ENCODE peak calls at places on chromosomes 16 and 17, in five cellular contexts. One of them, this sample, is unnamed.

GRCh38 chr17:10285896-10286295 is 86.9 kb downstream of the MYH13 start:
- DNase-seq in GM19239: no peak
- DNase-seq in MV-4-11: no peak
- DNase-seq in cardiac muscle cell: no peak
- DNase-seq in mammary epithelial cell: no peak
- DNase-seq in this sample: no peak

GRCh38 chr17:51355314-51356083 is 95.2 kb downstream of the UTP18 start:
- DNase-seq in GM19239: no peak
- DNase-seq in MV-4-11: peak; percentile 86
- DNase-seq in cardiac muscle cell: no peak
- DNase-seq in mammary epithelial cell: no peak
- DNase-seq in this sample: no peak

GRCh38 chr17:73657473-73658116 is 13.3 kb upstream of the SDK2 start:
- DNase-seq in GM19239: no peak
- DNase-seq in MV-4-11: peak; percentile 39
- DNase-seq in cardiac muscle cell: peak; percentile 76
- DNase-seq in mammary epithelial cell: peak; percentile 34
- DNase-seq in this sample: peak; percentile 32

GRCh38 chr17:34242553-34242952 is 12.5 kb upstream of the CCL2 start:
- DNase-seq in GM19239: no peak
- DNase-seq in MV-4-11: peak; percentile 99
- DNase-seq in cardiac muscle cell: no peak
- DNase-seq in mammary epithelial cell: no peak
- DNase-seq in this sample: no peak

GRCh38 chr16:56988161-56988947 is 1.0 kb upstream of the NLRC5 start:
- DNase-seq in GM19239: no peak
- DNase-seq in MV-4-11: no peak
- DNase-seq in cardiac muscle cell: no peak
- DNase-seq in mammary epithelial cell: no peak
- DNase-seq in this sample: no peak

GRCh38 chr16:87311387-87311786 is 5.8 kb downstream of the C16orf95 start:
- DNase-seq in GM19239: no peak
- DNase-seq in MV-4-11: no peak
- DNase-seq in cardiac muscle cell: no peak
- DNase-seq in mammary epithelial cell: no peak
- DNase-seq in this sample: no peak

GRCh38 chr17:46201491-46201890 is 8.3 kb upstream of the KANSL1 start:
- DNase-seq in GM19239: no peak
- DNase-seq in MV-4-11: no peak
- DNase-seq in cardiac muscle cell: no peak
- DNase-seq in mammary epithelial cell: no peak
- DNase-seq in this sample: no peak

GRCh38 chr16:58733248-58733670 is 857 bp downstream of the GOT2 start:
- DNase-seq in GM19239: no peak
- DNase-seq in MV-4-11: no peak
- DNase-seq in cardiac muscle cell: no peak
- DNase-seq in mammary epithelial cell: no peak
- DNase-seq in this sample: peak; percentile 25

GRCh38 chr16:29974291-29975133 is 844 bp downstream of the TAOK2 start:
- DNase-seq in GM19239: no peak
- DNase-seq in MV-4-11: no peak
- DNase-seq in cardiac muscle cell: peak; percentile 30
- DNase-seq in mammary epithelial cell: no peak
- DNase-seq in this sample: no peak

GRCh38 chr16:6728381-6728780 is 604.3 kb upstream of the RBFOX1 start:
- DNase-seq in GM19239: no peak
- DNase-seq in MV-4-11: no peak
- DNase-seq in cardiac muscle cell: no peak
- DNase-seq in mammary epithelial cell: no peak
- DNase-seq in this sample: no peak

GRCh38 chr16:67170168-67170947 is at the start of gene NOL3:
- DNase-seq in GM19239: peak; percentile 55
- DNase-seq in MV-4-11: no peak
- DNase-seq in cardiac muscle cell: peak; percentile 80
- DNase-seq in mammary epithelial cell: peak; percentile 73
- DNase-seq in this sample: peak; percentile 59